ENCODE peak calls at places on chromosomes 5 and 9, in eight cellular contexts. K, C, D, X, Q, J, H and W are unnamed samples.

GRCh38 chr5:133921899-133922468 is 46.4 kb downstream of the C5orf15 start:
- DNase-seq in K (no peak), C (no peak), D (no peak), X (no peak), Q (no peak), J (no peak), H (no peak), W (no peak)

GRCh38 chr9:99820330-99821186 is 1.1 kb upstream of the NR4A3 start:
- DNase-seq in K (peak; percentile 80), C (peak; percentile 11), D (peak; percentile 41), X (no peak), Q (peak; percentile 80), J (peak; percentile 82), H (peak; percentile 36), W (no peak)

GRCh38 chr5:106545325-106545724 is 1125.4 kb downstream of the EFNA5 start:
- DNase-seq in K (no peak), C (no peak), D (peak; percentile 85), X (no peak), Q (peak; percentile 55), J (peak; percentile 2), H (no peak), W (no peak)

GRCh38 chr5:55865831-55866230 is 14.7 kb downstream of the IL31RA start:
- DNase-seq in K (no peak), C (no peak), D (no peak), X (no peak), Q (peak; percentile 27), J (peak; percentile 48), H (no peak), W (no peak)

GRCh38 chr9:124861342-124862229 is at the start of the genes ARPC5L and RPL35:
- DNase-seq in K (peak; percentile 98), C (peak; percentile 92), D (peak; percentile 89), X (peak; percentile 94), Q (peak; percentile 83), J (peak; percentile 96), H (peak; percentile 94), W (peak; percentile 95)

GRCh38 chr9:37625262-37626147 is 25.2 kb upstream of the FRMPD1 start:
- DNase-seq in K (no peak), C (no peak), D (no peak), X (no peak), Q (no peak), J (no peak), H (no peak), W (no peak)

GRCh38 chr9:134458111-134458845 is 132.0 kb downstream of the RXRA start:
- DNase-seq in K (no peak), C (no peak), D (no peak), X (no peak), Q (peak; percentile 61), J (peak; percentile 53), H (no peak), W (no peak)

GRCh38 chr9:90958328-90958727 is 156.7 kb downstream of the SYK start:
- DNase-seq in K (no peak), C (no peak), D (no peak), X (no peak), Q (no peak), J (no peak), H (no peak), W (no peak)

GRCh38 chr5:126543660-126544059 is 51.4 kb downstream of the ALDH7A1 start:
- DNase-seq in K (no peak), C (no peak), D (no peak), X (no peak), Q (no peak), J (no peak), H (no peak), W (no peak)

GRCh38 chr9:107905313-107906027 is 415.9 kb upstream of the KLF4 start:
- DNase-seq in K (no peak), C (peak; percentile 47), D (no peak), X (no peak), Q (no peak), J (no peak), H (no peak), W (no peak)

GRCh38 chr5:124438390-124439380 is 307.8 kb downstream of the ZNF608 start:
- DNase-seq in K (no peak), C (no peak), D (no peak), X (no peak), Q (peak; percentile 7), J (no peak), H (no peak), W (no peak)

GRCh38 chr9:35555881-35556280 is 49.2 kb upstream of the TESK1 start:
- DNase-seq in K (no peak), C (no peak), D (no peak), X (no peak), Q (no peak), J (no peak), H (no peak), W (no peak)

GRCh38 chr5:136011427-136012001 is 17.3 kb upstream of the TGFBI start:
- DNase-seq in K (no peak), C (no peak), D (peak; percentile 79), X (no peak), Q (peak; percentile 93), J (peak; percentile 86), H (no peak), W (no peak)

GRCh38 chr5:116361171-116361967 is 213.3 kb downstream of the SEMA6A start:
- DNase-seq in K (peak; percentile 81), C (peak; percentile 39), D (no peak), X (no peak), Q (peak; percentile 8), J (peak; percentile 24), H (no peak), W (peak; percentile 85)

GRCh38 chr9:4238522-4238921 is 61.3 kb downstream of the GLIS3 start:
- DNase-seq in K (no peak), C (no peak), D (peak; percentile 82), X (no peak), Q (peak; percentile 83), J (peak; percentile 73), H (no peak), W (no peak)

GRCh38 chr5:158968160-158968559 is 131.6 kb downstream of the EBF1 start:
- DNase-seq in K (no peak), C (no peak), D (no peak), X (no peak), Q (no peak), J (no peak), H (no peak), W (no peak)

GRCh38 chr5:165579911-165580310 is 2074.5 kb downstream of the MAT2B start:
- DNase-seq in K (no peak), C (no peak), D (peak; percentile 44), X (no peak), Q (peak; percentile 45), J (peak; percentile 63), H (no peak), W (no peak)

GRCh38 chr5:76789991-76790571 is 28.7 kb upstream of the F2RL1 start:
- DNase-seq in K (no peak), C (no peak), D (no peak), X (no peak), Q (peak; percentile 81), J (peak; percentile 63), H (no peak), W (no peak)

GRCh38 chr5:169777112-169777511 is 140.0 kb downstream of the DOCK2 start:
- DNase-seq in K (no peak), C (no peak), D (no peak), X (no peak), Q (no peak), J (no peak), H (no peak), W (no peak)

GRCh38 chr9:82130331-82131042 is 141.9 kb downstream of the SPATA31D1 start:
- DNase-seq in K (no peak), C (no peak), D (no peak), X (no peak), Q (no peak), J (no peak), H (no peak), W (no peak)

GRCh38 chr5:68424799-68425537 is 209.4 kb downstream of the PIK3R1 start:
- DNase-seq in K (no peak), C (no peak), D (peak; percentile 17), X (no peak), Q (peak; percentile 69), J (peak; percentile 73), H (no peak), W (no peak)

GRCh38 chr5:30581198-30581925 is 612.1 kb upstream of the CDH6 start:
- DNase-seq in K (no peak), C (no peak), D (peak; percentile 8), X (no peak), Q (peak; percentile 7), J (no peak), H (no peak), W (no peak)

GRCh38 chr9:78021692-78022091 is 9.9 kb downstream of the GNAQ start:
- DNase-seq in K (peak; percentile 80), C (no peak), D (no peak), X (no peak), Q (no peak), J (peak; percentile 66), H (no peak), W (no peak)

GRCh38 chr9:137276757-137277328 is 683 bp upstream of the TOR4A start:
- DNase-seq in K (peak; percentile 95), C (no peak), D (peak; percentile 78), X (no peak), Q (peak; percentile 12), J (peak; percentile 51), H (no peak), W (peak; percentile 63)

GRCh38 chr9:33415152-33416038 is 13.0 kb upstream of the AQP7 start:
- DNase-seq in K (peak; percentile 90), C (peak; percentile 25), D (peak; percentile 27), X (peak; percentile 59), Q (no peak), J (peak; percentile 34), H (peak; percentile 98), W (peak; percentile 78)

GRCh38 chr5:123105882-123106281 is 16.8 kb downstream of the PRDM6 start:
- DNase-seq in K (no peak), C (no peak), D (no peak), X (no peak), Q (no peak), J (no peak), H (no peak), W (no peak)